ENCODE peak calls at places on chromosome 2, in nine cellular contexts. One of them, this sample, is unnamed.

GRCh38 chr2:201401815-201402214 is 44.7 kb upstream of the FLACC1 start:
- DNase-seq in cardiac fibroblast: no peak
- DNase-seq in activated effector memory CD4-positive, alpha-beta T cell treated with Interleukin-2 at 50 U/mL for 16 hours: no peak
- DNase-seq in fibroblast of the aortic adventitia: no peak
- DNase-seq in fibroblast of the conjunctiva: no peak
- DNase-seq in stimulated activated CD8-positive, alpha-beta memory T cell treated with anti-CD3 and anti-CD28 coated beads, Interleukin-4, amount 100 ng/mL, for 24 hours: no peak
- DNase-seq in ELF-1: no peak
- DNase-seq in activated naive CD4-positive, alpha-beta T cell: no peak
- DNase-seq in Calu3: no peak
- DNase-seq in this sample: no peak

GRCh38 chr2:6773007-6773693 is 92.6 kb downstream of the CMPK2 start:
- DNase-seq in stimulated activated CD8-positive, alpha-beta memory T cell treated with anti-CD3 and anti-CD28 coated beads, Interleukin-4, amount 100 ng/mL, for 24 hours: peak; percentile 62
- DNase-seq in Calu3: peak; percentile 86
- DNase-seq in activated naive CD4-positive, alpha-beta T cell: peak; percentile 65
- DNase-seq in activated effector memory CD4-positive, alpha-beta T cell treated with Interleukin-2 at 50 U/mL for 16 hours: peak; percentile 50
- DNase-seq in cardiac fibroblast: peak; percentile 16
- DNase-seq in ELF-1: peak; percentile 90
- DNase-seq in fibroblast of the conjunctiva: no peak
- DNase-seq in fibroblast of the aortic adventitia: peak; percentile 2
- DNase-seq in this sample: no peak

GRCh38 chr2:68653538-68653982 is 10.2 kb downstream of the PROKR1 start:
- DNase-seq in ELF-1: no peak
- DNase-seq in activated effector memory CD4-positive, alpha-beta T cell treated with Interleukin-2 at 50 U/mL for 16 hours: peak; percentile 10
- DNase-seq in activated naive CD4-positive, alpha-beta T cell: no peak
- DNase-seq in stimulated activated CD8-positive, alpha-beta memory T cell treated with anti-CD3 and anti-CD28 coated beads, Interleukin-4, amount 100 ng/mL, for 24 hours: no peak
- DNase-seq in fibroblast of the aortic adventitia: peak; percentile 79
- DNase-seq in fibroblast of the conjunctiva: peak; percentile 2
- DNase-seq in cardiac fibroblast: peak; percentile 92
- DNase-seq in Calu3: no peak
- DNase-seq in this sample: no peak

GRCh38 chr2:73588177-73588576 is 54.0 kb downstream of the NAT8 start:
- DNase-seq in cardiac fibroblast: peak; percentile 36
- DNase-seq in fibroblast of the aortic adventitia: no peak
- DNase-seq in activated effector memory CD4-positive, alpha-beta T cell treated with Interleukin-2 at 50 U/mL for 16 hours: no peak
- DNase-seq in stimulated activated CD8-positive, alpha-beta memory T cell treated with anti-CD3 and anti-CD28 coated beads, Interleukin-4, amount 100 ng/mL, for 24 hours: no peak
- DNase-seq in fibroblast of the conjunctiva: no peak
- DNase-seq in Calu3: no peak
- DNase-seq in ELF-1: peak; percentile 7
- DNase-seq in activated naive CD4-positive, alpha-beta T cell: no peak
- DNase-seq in this sample: no peak

GRCh38 chr2:219726916-219727315 is 99.5 kb downstream of the SLC4A3 start:
- DNase-seq in activated naive CD4-positive, alpha-beta T cell: no peak
- DNase-seq in Calu3: peak; percentile 5
- DNase-seq in activated effector memory CD4-positive, alpha-beta T cell treated with Interleukin-2 at 50 U/mL for 16 hours: no peak
- DNase-seq in fibroblast of the aortic adventitia: peak; percentile 50
- DNase-seq in cardiac fibroblast: peak; percentile 40
- DNase-seq in ELF-1: peak; percentile 53
- DNase-seq in fibroblast of the conjunctiva: no peak
- DNase-seq in stimulated activated CD8-positive, alpha-beta memory T cell treated with anti-CD3 and anti-CD28 coated beads, Interleukin-4, amount 100 ng/mL, for 24 hours: no peak
- DNase-seq in this sample: no peak

GRCh38 chr2:160868891-160869290 is 291.3 kb upstream of the TANK start:
- DNase-seq in cardiac fibroblast: peak; percentile 33
- DNase-seq in fibroblast of the aortic adventitia: peak; percentile 44
- DNase-seq in Calu3: no peak
- DNase-seq in stimulated activated CD8-positive, alpha-beta memory T cell treated with anti-CD3 and anti-CD28 coated beads, Interleukin-4, amount 100 ng/mL, for 24 hours: no peak
- DNase-seq in ELF-1: no peak
- DNase-seq in fibroblast of the conjunctiva: peak; percentile 9
- DNase-seq in activated effector memory CD4-positive, alpha-beta T cell treated with Interleukin-2 at 50 U/mL for 16 hours: no peak
- DNase-seq in activated naive CD4-positive, alpha-beta T cell: no peak
- DNase-seq in this sample: no peak

GRCh38 chr2:182077451-182078142 is 91.9 kb downstream of the PPP1R1C start:
- DNase-seq in Calu3: peak; percentile 70
- DNase-seq in ELF-1: peak; percentile 25
- DNase-seq in fibroblast of the conjunctiva: peak; percentile 87
- DNase-seq in cardiac fibroblast: peak; percentile 92
- DNase-seq in stimulated activated CD8-positive, alpha-beta memory T cell treated with anti-CD3 and anti-CD28 coated beads, Interleukin-4, amount 100 ng/mL, for 24 hours: no peak
- DNase-seq in fibroblast of the aortic adventitia: peak; percentile 94
- DNase-seq in activated effector memory CD4-positive, alpha-beta T cell treated with Interleukin-2 at 50 U/mL for 16 hours: no peak
- DNase-seq in activated naive CD4-positive, alpha-beta T cell: no peak
- DNase-seq in this sample: peak; percentile 93

GRCh38 chr2:175619179-175619578 is 382.9 kb downstream of the LNPK start:
- DNase-seq in fibroblast of the aortic adventitia: no peak
- DNase-seq in cardiac fibroblast: no peak
- DNase-seq in fibroblast of the conjunctiva: no peak
- DNase-seq in stimulated activated CD8-positive, alpha-beta memory T cell treated with anti-CD3 and anti-CD28 coated beads, Interleukin-4, amount 100 ng/mL, for 24 hours: no peak
- DNase-seq in activated naive CD4-positive, alpha-beta T cell: no peak
- DNase-seq in ELF-1: no peak
- DNase-seq in activated effector memory CD4-positive, alpha-beta T cell treated with Interleukin-2 at 50 U/mL for 16 hours: no peak
- DNase-seq in Calu3: no peak
- DNase-seq in this sample: no peak